ENCODE peak calls at places on chromosome 21, in six cellular contexts. E is cardiac fibroblast, H is fibroblast of the aortic adventitia, B is prostate gland, O is AG09309, Z is upper lobe of right lung. Y is an unnamed sample.

GRCh38 chr21:39968010-39968409 is 100.8 kb downstream of the PCP4 start:
- DNase-seq in E (no peak), H (no peak), B (no peak), O (no peak), Z (no peak), Y (no peak)

GRCh38 chr21:41881051-41881450 is 1.9 kb upstream of the PRDM15 start:
- DNase-seq in E (no peak), H (no peak), B (no peak), O (no peak), Z (no peak), Y (no peak)

GRCh38 chr21:37496972-37497371 is 130.4 kb downstream of the DYRK1A start:
- DNase-seq in E (peak), H (peak), B (no peak), O (no peak), Z (no peak), Y (no peak)

GRCh38 chr21:18705971-18706370 is 302.4 kb upstream of the TMPRSS15 start:
- DNase-seq in E (no peak), H (no peak), B (no peak), O (no peak), Z (no peak), Y (no peak)

GRCh38 chr21:39176312-39176711 is 6.9 kb downstream of the PSMG1 start:
- DNase-seq in E (no peak), H (no peak), B (no peak), O (no peak), Z (no peak), Y (no peak)

GRCh38 chr21:46146856-46147255 is 8.5 kb downstream of the FTCD start:
- DNase-seq in E (no peak), H (no peak), B (no peak), O (no peak), Z (no peak), Y (no peak)

GRCh38 chr21:46208761-46209721 is 19.5 kb downstream of the LSS start:
- DNase-seq in E (no peak), H (no peak), B (no peak), O (no peak), Z (peak), Y (no peak)

GRCh38 chr21:41763398-41763931 is 3.4 kb downstream of the RIPK4 start:
- DNase-seq in E (no peak), H (no peak), B (peak), O (no peak), Z (no peak), Y (no peak)

GRCh38 chr21:38136201-38136600 is 120.6 kb upstream of the KCNJ15 start:
- DNase-seq in E (peak), H (peak), B (peak), O (no peak), Z (no peak), Y (no peak)

GRCh38 chr21:24486973-24487372 is 1120.3 kb downstream of the MRPL39 start:
- DNase-seq in E (no peak), H (no peak), B (no peak), O (no peak), Z (no peak), Y (no peak)

GRCh38 chr21:24224411-24224810 is 1382.9 kb downstream of the MRPL39 start:
- DNase-seq in E (no peak), H (no peak), B (peak), O (no peak), Z (no peak), Y (no peak)

GRCh38 chr21:42459583-42460215 is 36.3 kb downstream of the RSPH1 start:
- DNase-seq in E (no peak), H (no peak), B (no peak), O (no peak), Z (no peak), Y (no peak)

GRCh38 chr21:42160950-42161225 is 58.1 kb upstream of the ABCG1 start:
- DNase-seq in E (no peak), H (no peak), B (no peak), O (no peak), Z (peak), Y (no peak)

GRCh38 chr21:27505516-27505915 is 538.6 kb upstream of the ADAMTS5 start:
- DNase-seq in E (peak), H (peak), B (no peak), O (peak), Z (no peak), Y (no peak)

GRCh38 chr21:42447182-42447581 is 43.5 kb downstream of the UBASH3A start:
- DNase-seq in E (no peak), H (no peak), B (no peak), O (no peak), Z (no peak), Y (no peak)

GRCh38 chr21:33948096-33948950 is 32.7 kb upstream of the ATP5PO start:
- DNase-seq in E (peak), H (no peak), B (peak), O (no peak), Z (peak), Y (no peak)

GRCh38 chr21:27507695-27508094 is 540.8 kb upstream of the ADAMTS5 start:
- DNase-seq in E (no peak), H (peak), B (no peak), O (no peak), Z (no peak), Y (no peak)

GRCh38 chr21:41967708-41968107 is 13.9 kb upstream of the C2CD2 start:
- DNase-seq in E (no peak), H (no peak), B (no peak), O (no peak), Z (no peak), Y (no peak)

GRCh38 chr21:46667735-46668380 is 32.4 kb downstream of the PRMT2 start:
- DNase-seq in E (peak), H (peak), B (no peak), O (no peak), Z (no peak), Y (no peak)

GRCh38 chr21:29288239-29288638 is 10.5 kb upstream of the BACH1 start:
- DNase-seq in E (no peak), H (no peak), B (no peak), O (no peak), Z (no peak), Y (no peak)
- TF ChIP-seq CTCF in E (no peak), H (no peak), B (no peak), O (no peak), Z (no peak), Y (no peak)

GRCh38 chr21:14677639-14678179 is 131.6 kb upstream of the SAMSN1 start:
- DNase-seq in E (no peak), H (no peak), B (no peak), O (no peak), Z (no peak), Y (no peak)
- H3K4me3 ChIP-seq in E (no peak), H (no peak), B (no peak), O (no peak), Z (no peak), Y (no peak)

DNA sequence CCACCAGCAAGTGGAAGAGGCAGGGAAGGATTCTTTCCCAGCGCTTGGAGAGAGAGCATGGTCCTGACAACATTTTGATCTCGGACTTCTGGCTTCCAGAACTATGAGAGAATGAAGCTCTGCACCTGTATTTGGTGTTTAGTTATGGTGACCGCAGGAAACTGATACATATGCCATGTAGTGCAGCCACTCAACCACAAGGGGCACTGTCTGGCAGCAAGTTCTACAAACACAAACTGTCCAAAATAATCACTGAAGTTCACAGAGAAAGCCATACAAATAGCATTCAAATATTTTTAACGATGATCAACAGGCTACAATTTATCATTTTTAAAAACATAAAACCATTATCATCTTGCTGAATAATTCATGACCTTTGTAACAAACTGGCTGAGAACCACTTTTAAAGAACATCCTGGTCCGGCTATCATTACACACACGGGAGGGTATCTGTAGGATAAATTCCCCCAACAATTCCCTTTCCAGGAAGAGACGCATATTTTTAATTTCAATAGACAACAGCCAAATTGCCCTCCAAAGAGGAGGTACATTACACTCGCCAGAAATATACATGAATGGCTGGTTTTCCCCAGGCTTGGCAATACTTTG is 9.3 kb upstream of the CBR3 start:
- DNase-seq in E (peak), H (peak), B (peak), O (no peak), Z (peak), Y (no peak)
- TF ChIP-seq CTCF in E (peak), H (peak), B (peak), O (peak), Z (peak), Y (peak)

GRCh38 chr21:25984538-25984937 is 186.0 kb downstream of the APP start:
- DNase-seq in E (no peak), H (no peak), B (no peak), O (no peak), Z (no peak), Y (no peak)

GRCh38 chr21:25983745-25984144 is 186.8 kb downstream of the APP start:
- DNase-seq in E (peak), H (peak), B (no peak), O (no peak), Z (no peak), Y (no peak)

GRCh38 chr21:25977068-25977611 is 193.4 kb downstream of the APP start:
- DNase-seq in E (no peak), H (no peak), B (no peak), O (no peak), Z (no peak), Y (no peak)

GRCh38 chr21:25979845-25980433 is 190.6 kb downstream of the APP start:
- DNase-seq in E (no peak), H (no peak), B (no peak), O (no peak), Z (no peak), Y (no peak)

GRCh38 chr21:25980710-25981109 is 189.9 kb downstream of the APP start:
- DNase-seq in E (no peak), H (no peak), B (no peak), O (no peak), Z (no peak), Y (no peak)
- H3K4me3 ChIP-seq in E (no peak), H (no peak), B (no peak), O (no peak), Z (no peak), Y (no peak)

GRCh38 chr21:30463713-30464112 is 16.5 kb downstream of the KRTAP19-1 start:
- DNase-seq in E (no peak), H (no peak), B (no peak), O (no peak), Z (no peak), Y (no peak)
- TF ChIP-seq CTCF in E (peak), H (no peak), B (peak), O (peak), Z (peak), Y (peak)

DNA sequence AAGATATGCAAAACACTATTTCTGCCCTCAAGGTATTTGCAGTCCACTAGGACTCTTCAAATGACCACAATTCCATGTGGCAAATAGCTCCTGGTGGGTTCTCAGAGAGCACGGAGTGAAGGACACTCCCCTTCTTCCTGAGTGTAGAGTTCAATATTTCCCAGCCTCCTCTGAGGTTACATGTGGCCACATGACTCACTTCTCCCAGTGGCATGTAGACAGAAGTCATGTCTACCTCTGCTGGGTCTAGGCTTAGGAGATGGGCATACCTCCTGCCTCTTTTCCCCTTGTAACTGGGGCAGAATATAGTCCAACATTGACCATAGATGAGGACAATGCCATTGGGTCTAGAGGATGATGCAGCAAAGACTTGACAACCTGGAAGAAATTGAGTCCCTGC is 191.4 kb downstream of the MIS18A start:
- DNase-seq in E (no peak), H (no peak), B (no peak), O (no peak), Z (no peak), Y (no peak)
- H3K4me3 ChIP-seq in E (no peak), H (no peak), B (no peak), O (no peak), Z (no peak), Y (no peak)

DNA sequence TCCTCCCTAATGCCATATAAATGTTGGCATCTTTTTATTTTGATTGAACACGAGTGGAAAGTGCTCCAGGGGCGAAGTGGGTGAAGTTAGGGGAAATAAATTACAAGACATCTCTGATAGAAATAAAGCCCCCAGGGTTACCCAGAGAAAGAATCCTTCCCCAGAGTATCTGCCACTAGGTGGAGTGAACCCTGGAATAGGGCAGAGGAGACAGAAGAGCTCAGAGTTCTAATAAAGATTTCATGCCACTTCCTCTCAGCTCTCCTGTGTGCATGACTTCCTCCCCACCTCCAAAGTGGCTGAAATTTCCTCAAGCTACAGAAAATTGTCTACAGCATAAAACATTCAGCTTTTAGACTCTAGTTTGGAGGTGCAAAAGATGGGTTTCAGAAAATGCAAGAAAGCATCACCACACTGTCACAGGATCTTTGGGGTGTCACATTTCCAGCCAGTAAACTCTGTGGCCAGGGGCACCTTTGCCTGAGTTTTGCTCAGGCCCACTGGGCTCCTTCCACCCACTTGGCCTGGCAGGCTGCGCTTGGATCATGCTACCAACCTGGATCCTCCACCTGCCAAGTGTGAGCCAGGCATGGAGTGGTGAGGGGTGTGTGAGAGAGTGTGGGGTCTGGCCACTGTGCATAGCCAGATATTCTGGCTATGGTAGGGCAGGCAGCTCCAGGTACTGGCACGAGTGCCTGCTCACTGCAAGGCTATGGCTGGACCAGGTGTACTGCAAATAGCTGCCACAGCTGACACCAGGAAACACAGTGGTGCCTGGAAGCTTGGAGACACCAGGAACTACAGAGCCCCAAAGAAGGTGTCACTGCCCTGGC is 208.8 kb upstream of the USP25 start:
- DNase-seq in E (peak), H (no peak), B (no peak), O (no peak), Z (no peak), Y (no peak)
- TF ChIP-seq CTCF in E (peak), H (peak), B (no peak), O (peak), Z (peak), Y (peak)

GRCh38 chr21:44867999-44868700 is 5.3 kb downstream of the PTTG1IP start:
- DNase-seq in E (peak), H (no peak), B (no peak), O (no peak), Z (peak), Y (no peak)

GRCh38 chr21:44870748-44871495 is 2.6 kb downstream of the PTTG1IP start:
- DNase-seq in E (peak), H (no peak), B (peak), O (no peak), Z (peak), Y (no peak)

GRCh38 chr21:44868707-44869106 is 4.8 kb downstream of the PTTG1IP start:
- DNase-seq in E (no peak), H (no peak), B (no peak), O (no peak), Z (peak), Y (no peak)

GRCh38 chr21:44871576-44872265 is 1.8 kb downstream of the PTTG1IP start:
- DNase-seq in E (peak), H (peak), B (peak), O (peak), Z (peak), Y (no peak)

GRCh38 chr21:44869860-44870747 is 3.4 kb downstream of the PTTG1IP start:
- DNase-seq in E (peak), H (peak), B (no peak), O (peak), Z (peak), Y (peak)
- H3K4me3 ChIP-seq in E (no peak), H (peak), B (no peak), O (no peak), Z (peak), Y (peak)